ENCODE peak calls at places on chromosome 14, in seven cellular contexts. I is T-helper 22 cell; S is ACHN; J is activated CD4-positive, alpha-beta T cell treated with anti-CD3 and anti-CD28 coated beads for 24 hours; X is nucleus accumbens; Y is PC-9; N is AML-193. T is an unnamed sample.

GRCh38 chr14:68794856-68795601 is 2.2 kb upstream of the ZFP36L1 start:
- DNase-seq in Y (peak), J (no peak), S (peak), X (no peak), N (no peak), I (no peak), T (no peak)

GRCh38 chr14:29558516-29558915 is 369.1 kb downstream of the PRKD1 start:
- DNase-seq in N (no peak), Y (no peak), J (no peak), S (no peak), X (no peak), I (no peak), T (no peak)

GRCh38 chr14:57749267-57749666 is 116.6 kb downstream of the SLC35F4 start:
- DNase-seq in I (no peak), X (no peak), N (no peak), J (no peak), Y (no peak), S (peak), T (no peak)

GRCh38 chr14:68514611-68515194 is 278.2 kb downstream of the ZFP36L1 start:
- DNase-seq in I (no peak), N (no peak), S (no peak), Y (peak), J (no peak), X (no peak), T (no peak)

GRCh38 chr14:31154956-31155355 is 52.6 kb downstream of the HECTD1 start:
- DNase-seq in N (no peak), J (no peak), Y (no peak), I (no peak), S (no peak), X (no peak), T (no peak)

GRCh38 chr14:95046711-95047681 is 110.3 kb downstream of the DICER1 start:
- DNase-seq in S (no peak), N (no peak), Y (no peak), I (no peak), J (no peak), X (no peak), T (no peak)

GRCh38 chr14:74964787-74965769 is 9.7 kb upstream of the PGF start:
- DNase-seq in N (no peak), J (no peak), Y (no peak), I (no peak), S (no peak), X (no peak), T (no peak)

GRCh38 chr14:21686468-21686867 is 12.8 kb upstream of the OR4E1 start:
- DNase-seq in N (no peak), Y (no peak), J (no peak), I (no peak), S (no peak), X (no peak), T (no peak)

GRCh38 chr14:53368714-53369191 is 215.6 kb upstream of the DDHD1 start:
- DNase-seq in X (no peak), J (no peak), N (no peak), S (no peak), Y (no peak), I (no peak), T (no peak)

GRCh38 chr14:47826809-47827208 is 151.4 kb upstream of the MDGA2 start:
- DNase-seq in J (no peak), I (no peak), N (no peak), S (peak), X (no peak), Y (no peak), T (no peak)

GRCh38 chr14:35766700-35767082 is 42.4 kb downstream of the RALGAPA1 start:
- DNase-seq in N (no peak), I (no peak), X (no peak), J (no peak), Y (no peak), S (no peak), T (no peak)

GRCh38 chr14:42855159-42855558 is 1248.5 kb downstream of the LRFN5 start:
- DNase-seq in Y (no peak), S (no peak), I (no peak), J (no peak), X (no peak), N (no peak), T (no peak)

GRCh38 chr14:54564799-54565235 is 2.1 kb upstream of the SAMD4A start:
- DNase-seq in I (no peak), Y (no peak), N (peak), X (no peak), S (peak), J (no peak), T (no peak)

T was measured in stimulated activated CD8-positive, alpha-beta memory T cell treated with anti-CD3 and anti-CD28 coated beads, Interleukin-4, amount 100 ng/mL, for 24 hours.